ENCODE peak calls at places on chromosomes 2 and 18, in ten cellular contexts. S is glutamatergic neuron; P is WTC11; E is heart left ventricle; O is BJ; N is GM23338; M is fibroblast of pulmonary artery; I is HFF-Myc; W is CD8-positive, alpha-beta T cell; T is MCF 10A. V is an unnamed sample.

GRCh38 chr2:1233280-1233679 is 180.0 kb upstream of the TPO start:
- DNase-seq in S (no peak), P (no peak), E (no peak), O (no peak), N (no peak), M (no peak), I (no peak), W (no peak), T (no peak), V (no peak)

GRCh38 chr2:176421291-176422050 is 152.2 kb downstream of the MTX2 start:
- DNase-seq in S (no peak), P (no peak), E (no peak), O (no peak), N (peak; percentile 26), M (no peak), I (no peak), W (no peak), T (no peak), V (no peak)

GRCh38 chr18:13909141-13909540 is 6.2 kb downstream of the MC2R start:
- DNase-seq in S (no peak), P (no peak), E (no peak), O (no peak), N (no peak), M (no peak), I (no peak), W (no peak), T (no peak), V (no peak)

GRCh38 chr2:104733544-104733943 is 120.4 kb upstream of the POU3F3 start:
- DNase-seq in S (no peak), P (peak; percentile 79), E (no peak), O (no peak), N (peak; percentile 81), M (no peak), I (no peak), W (no peak), T (peak; percentile 46), V (no peak)

GRCh38 chr2:37506407-37507068 is 162.1 kb downstream of the QPCT start:
- DNase-seq in S (no peak), P (no peak), E (no peak), O (no peak), N (no peak), M (peak; percentile 7), I (no peak), W (no peak), T (no peak), V (no peak)

GRCh38 chr18:23819005-23819404 is 129.8 kb downstream of the LAMA3 start:
- DNase-seq in S (no peak), P (no peak), E (no peak), O (no peak), N (no peak), M (no peak), I (no peak), W (no peak), T (no peak), V (no peak)

GRCh38 chr18:50562686-50563085 is 2.8 kb downstream of the MAPK4 start:
- DNase-seq in S (no peak), P (no peak), E (no peak), O (no peak), N (no peak), M (no peak), I (no peak), W (no peak), T (no peak), V (no peak)

GRCh38 chr18:74420926-74421325 is 36.2 kb downstream of the DIPK1C start:
- DNase-seq in S (no peak), P (no peak), E (no peak), O (no peak), N (no peak), M (no peak), I (no peak), W (no peak), T (no peak), V (no peak)

GRCh38 chr2:8496617-8497016 is 185.2 kb upstream of the ID2 start:
- DNase-seq in S (no peak), P (no peak), E (no peak), O (no peak), N (no peak), M (no peak), I (no peak), W (no peak), T (no peak), V (no peak)

GRCh38 chr2:86788881-86789686 is 1.6 kb downstream of the CD8A start:
- DNase-seq in S (peak; percentile 52), P (peak; percentile 71), E (no peak), O (no peak), N (peak; percentile 81), M (no peak), I (no peak), W (peak; percentile 40), T (no peak), V (no peak)

GRCh38 chr2:95670167-95670566 is 78.4 kb downstream of the TRIM43 start:
- DNase-seq in S (no peak), P (no peak), E (no peak), O (peak; percentile 63), N (no peak), M (peak; percentile 33), I (no peak), W (no peak), T (no peak), V (no peak)

GRCh38 chr2:99066075-99066557 is 75.4 kb upstream of the C2orf15 start:
- DNase-seq in S (no peak), P (no peak), E (no peak), O (no peak), N (peak; percentile 62), M (peak; percentile 61), I (peak; percentile 14), W (no peak), T (peak; percentile 68), V (no peak)

GRCh38 chr18:55110436-55110835 is 151.2 kb upstream of the CCDC68 start:
- DNase-seq in S (no peak), P (no peak), E (no peak), O (no peak), N (no peak), M (peak; percentile 49), I (no peak), W (no peak), T (no peak), V (no peak)

GRCh38 chr2:171390941-171391516 is 42.8 kb downstream of the METTL8 start:
- DNase-seq in S (no peak), P (no peak), E (no peak), O (peak; percentile 50), N (no peak), M (peak; percentile 81), I (no peak), W (no peak), T (peak; percentile 82), V (no peak)

GRCh38 chr2:15750433-15750814 is 158.8 kb downstream of the DDX1 start:
- DNase-seq in S (no peak), P (no peak), E (no peak), O (no peak), N (no peak), M (no peak), I (no peak), W (no peak), T (no peak), V (no peak)

GRCh38 chr2:132521321-132521720 is 104.7 kb downstream of the GPR39 start:
- DNase-seq in S (no peak), P (no peak), E (no peak), O (no peak), N (peak; percentile 3), M (no peak), I (no peak), W (no peak), T (peak; percentile 15), V (no peak)

GRCh38 chr2:182050333-182050855 is 64.7 kb downstream of the PPP1R1C start:
- DNase-seq in S (no peak), P (no peak), E (no peak), O (no peak), N (no peak), M (no peak), I (no peak), W (no peak), T (no peak), V (no peak)

GRCh38 chr18:12246849-12247808 is 7.0 kb upstream of the CIDEA start:
- DNase-seq in S (peak; percentile 68), P (peak; percentile 78), E (no peak), O (no peak), N (peak; percentile 94), M (peak; percentile 35), I (no peak), W (no peak), T (no peak), V (no peak)
- TF ChIP-seq CTCF in S (no peak), P (peak; percentile 42), E (peak; percentile 31), O (peak; percentile 26), N (peak; percentile 74), M (peak; percentile 43), I (peak; percentile 58), W (no peak), T (no peak), V (peak; percentile 68)

GRCh38 chr2:70340921-70341765 is 39.3 kb upstream of the FAM136A start:
- DNase-seq in S (peak; percentile 34), P (peak; percentile 53), E (no peak), O (no peak), N (peak; percentile 88), M (peak; percentile 53), I (peak; percentile 21), W (no peak), T (peak; percentile 82), V (peak; percentile 32)
- TF ChIP-seq CTCF in S (peak; percentile 84), P (peak; percentile 66), E (peak; percentile 72), O (peak; percentile 82), N (peak; percentile 93), M (peak; percentile 87), I (peak; percentile 76), W (peak; percentile 94), T (peak; percentile 81), V (peak; percentile 81)

GRCh38 chr2:241879326-241879725 is 9.8 kb downstream of the RTP5 start:
- DNase-seq in S (no peak), P (no peak), E (peak; percentile 54), O (no peak), N (no peak), M (no peak), I (no peak), W (peak; percentile 19), T (no peak), V (no peak)

GRCh38 chr2:241885701-241886643 is 16.4 kb downstream of the RTP5 start:
- DNase-seq in S (no peak), P (no peak), E (peak; percentile 35), O (no peak), N (no peak), M (no peak), I (no peak), W (no peak), T (no peak), V (no peak)

GRCh38 chr2:241884951-241885700 is 15.6 kb downstream of the RTP5 start:
- DNase-seq in S (peak; percentile 63), P (no peak), E (peak; percentile 33), O (no peak), N (no peak), M (no peak), I (no peak), W (no peak), T (no peak), V (no peak)

GRCh38 chr2:241880311-241881073 is 11.0 kb downstream of the RTP5 start:
- DNase-seq in S (no peak), P (no peak), E (peak; percentile 47), O (no peak), N (no peak), M (no peak), I (no peak), W (peak; percentile 15), T (no peak), V (no peak)

GRCh38 chr2:241882090-241882625 is 12.6 kb downstream of the RTP5 start:
- DNase-seq in S (no peak), P (no peak), E (peak; percentile 76), O (no peak), N (peak; percentile 65), M (no peak), I (no peak), W (peak; percentile 56), T (no peak), V (no peak)
- TF ChIP-seq CTCF in S (peak; percentile 14), P (no peak), E (no peak), O (peak; percentile 16), N (peak; percentile 33), M (no peak), I (no peak), W (no peak), T (no peak), V (no peak)

GRCh38 chr2:234564719-234565118 is 67.8 kb upstream of the ARL4C start:
- DNase-seq in S (no peak), P (no peak), E (no peak), O (peak; percentile 57), N (no peak), M (peak; percentile 54), I (peak; percentile 84), W (no peak), T (no peak), V (no peak)
- TF ChIP-seq CTCF in S (no peak), P (no peak), E (no peak), O (peak; percentile 53), N (no peak), M (peak; percentile 40), I (peak; percentile 49), W (no peak), T (no peak), V (no peak)